ENCODE peak calls at places on chromosomes 12 and 14, in five cellular contexts. One of them, this sample, is unnamed.

GRCh38 chr12:20368653-20369163 is 371 bp downstream of the PDE3A start:
- DNase-seq in GM19239: no peak
- DNase-seq in astrocyte: peak; percentile 60
- DNase-seq in adrenal gland: peak; percentile 15
- DNase-seq in activated T-helper 2 cell treated with anti-CD3 and anti-CD28 coated beads, Interferon-gamma antibody, Interleukin-2, Interleukin-4, amounts not matched to agents 10 μg/mL and 5 μg/mL and 100 μg/mL, durations not matched to agents 14 hours and 24 hours and 36 hours: no peak
- DNase-seq in this sample: no peak

GRCh38 chr14:69333791-69334337 is 64.2 kb downstream of the ERH start:
- DNase-seq in GM19239: no peak
- DNase-seq in astrocyte: no peak
- DNase-seq in adrenal gland: no peak
- DNase-seq in activated T-helper 2 cell treated with anti-CD3 and anti-CD28 coated beads, Interferon-gamma antibody, Interleukin-2, Interleukin-4, amounts not matched to agents 10 μg/mL and 5 μg/mL and 100 μg/mL, durations not matched to agents 14 hours and 24 hours and 36 hours: no peak
- DNase-seq in this sample: no peak

GRCh38 chr12:111404362-111405148 is 1.2 kb upstream of the SH2B3 start:
- DNase-seq in GM19239: no peak
- DNase-seq in astrocyte: no peak
- DNase-seq in adrenal gland: peak; percentile 51
- DNase-seq in activated T-helper 2 cell treated with anti-CD3 and anti-CD28 coated beads, Interferon-gamma antibody, Interleukin-2, Interleukin-4, amounts not matched to agents 10 μg/mL and 5 μg/mL and 100 μg/mL, durations not matched to agents 14 hours and 24 hours and 36 hours: peak; percentile 35
- DNase-seq in this sample: peak; percentile 68

GRCh38 chr12:122449317-122449716 is 26.8 kb upstream of the CLIP1 start:
- DNase-seq in GM19239: no peak
- DNase-seq in astrocyte: peak; percentile 63
- DNase-seq in adrenal gland: no peak
- DNase-seq in activated T-helper 2 cell treated with anti-CD3 and anti-CD28 coated beads, Interferon-gamma antibody, Interleukin-2, Interleukin-4, amounts not matched to agents 10 μg/mL and 5 μg/mL and 100 μg/mL, durations not matched to agents 14 hours and 24 hours and 36 hours: no peak
- DNase-seq in this sample: no peak

GRCh38 chr12:29415111-29415510 is 34.1 kb upstream of the ERGIC2 start:
- DNase-seq in GM19239: no peak
- DNase-seq in astrocyte: peak; percentile 4
- DNase-seq in adrenal gland: no peak
- DNase-seq in activated T-helper 2 cell treated with anti-CD3 and anti-CD28 coated beads, Interferon-gamma antibody, Interleukin-2, Interleukin-4, amounts not matched to agents 10 μg/mL and 5 μg/mL and 100 μg/mL, durations not matched to agents 14 hours and 24 hours and 36 hours: no peak
- DNase-seq in this sample: no peak

GRCh38 chr12:6952860-6953416 is 1.8 kb downstream of the PTPN6 start:
- DNase-seq in GM19239: no peak
- DNase-seq in astrocyte: no peak
- DNase-seq in adrenal gland: no peak
- DNase-seq in activated T-helper 2 cell treated with anti-CD3 and anti-CD28 coated beads, Interferon-gamma antibody, Interleukin-2, Interleukin-4, amounts not matched to agents 10 μg/mL and 5 μg/mL and 100 μg/mL, durations not matched to agents 14 hours and 24 hours and 36 hours: no peak
- DNase-seq in this sample: no peak

GRCh38 chr12:22733756-22734155 is 108.8 kb downstream of the ETNK1 start:
- DNase-seq in GM19239: no peak
- DNase-seq in astrocyte: peak; percentile 8
- DNase-seq in adrenal gland: no peak
- DNase-seq in activated T-helper 2 cell treated with anti-CD3 and anti-CD28 coated beads, Interferon-gamma antibody, Interleukin-2, Interleukin-4, amounts not matched to agents 10 μg/mL and 5 μg/mL and 100 μg/mL, durations not matched to agents 14 hours and 24 hours and 36 hours: no peak
- DNase-seq in this sample: no peak

GRCh38 chr14:31024042-31024480 is 1.4 kb upstream of the AP4S1 start:
- DNase-seq in GM19239: no peak
- DNase-seq in astrocyte: no peak
- DNase-seq in adrenal gland: no peak
- DNase-seq in activated T-helper 2 cell treated with anti-CD3 and anti-CD28 coated beads, Interferon-gamma antibody, Interleukin-2, Interleukin-4, amounts not matched to agents 10 μg/mL and 5 μg/mL and 100 μg/mL, durations not matched to agents 14 hours and 24 hours and 36 hours: no peak
- DNase-seq in this sample: no peak

GRCh38 chr14:101875041-101875725 is 89.2 kb upstream of the DYNC1H1 start:
- DNase-seq in GM19239: no peak
- DNase-seq in astrocyte: no peak
- DNase-seq in adrenal gland: no peak
- DNase-seq in activated T-helper 2 cell treated with anti-CD3 and anti-CD28 coated beads, Interferon-gamma antibody, Interleukin-2, Interleukin-4, amounts not matched to agents 10 μg/mL and 5 μg/mL and 100 μg/mL, durations not matched to agents 14 hours and 24 hours and 36 hours: no peak
- DNase-seq in this sample: no peak

GRCh38 chr14:76829650-76830421 is 3.6 kb downstream of the LRRC74A start:
- DNase-seq in GM19239: no peak
- DNase-seq in astrocyte: no peak
- DNase-seq in adrenal gland: no peak
- DNase-seq in activated T-helper 2 cell treated with anti-CD3 and anti-CD28 coated beads, Interferon-gamma antibody, Interleukin-2, Interleukin-4, amounts not matched to agents 10 μg/mL and 5 μg/mL and 100 μg/mL, durations not matched to agents 14 hours and 24 hours and 36 hours: no peak
- DNase-seq in this sample: no peak

GRCh38 chr12:51814311-51815088 is 34.0 kb downstream of the FIGNL2 start:
- DNase-seq in GM19239: peak; percentile 82
- DNase-seq in astrocyte: peak; percentile 62
- DNase-seq in adrenal gland: peak; percentile 75
- DNase-seq in activated T-helper 2 cell treated with anti-CD3 and anti-CD28 coated beads, Interferon-gamma antibody, Interleukin-2, Interleukin-4, amounts not matched to agents 10 μg/mL and 5 μg/mL and 100 μg/mL, durations not matched to agents 14 hours and 24 hours and 36 hours: peak; percentile 57
- DNase-seq in this sample: no peak

GRCh38 chr12:13702401-13702800 is 279.0 kb downstream of the GRIN2B start:
- DNase-seq in GM19239: no peak
- DNase-seq in astrocyte: no peak
- DNase-seq in adrenal gland: no peak
- DNase-seq in activated T-helper 2 cell treated with anti-CD3 and anti-CD28 coated beads, Interferon-gamma antibody, Interleukin-2, Interleukin-4, amounts not matched to agents 10 μg/mL and 5 μg/mL and 100 μg/mL, durations not matched to agents 14 hours and 24 hours and 36 hours: no peak
- DNase-seq in this sample: no peak

GRCh38 chr12:46788247-46788887 is 37.4 kb downstream of the SLC38A4 start:
- DNase-seq in GM19239: no peak
- DNase-seq in astrocyte: peak; percentile 18
- DNase-seq in adrenal gland: no peak
- DNase-seq in activated T-helper 2 cell treated with anti-CD3 and anti-CD28 coated beads, Interferon-gamma antibody, Interleukin-2, Interleukin-4, amounts not matched to agents 10 μg/mL and 5 μg/mL and 100 μg/mL, durations not matched to agents 14 hours and 24 hours and 36 hours: no peak
- DNase-seq in this sample: no peak

GRCh38 chr12:48826209-48826855 is 8.0 kb downstream of the CACNB3 start:
- DNase-seq in GM19239: no peak
- DNase-seq in astrocyte: no peak
- DNase-seq in adrenal gland: no peak
- DNase-seq in activated T-helper 2 cell treated with anti-CD3 and anti-CD28 coated beads, Interferon-gamma antibody, Interleukin-2, Interleukin-4, amounts not matched to agents 10 μg/mL and 5 μg/mL and 100 μg/mL, durations not matched to agents 14 hours and 24 hours and 36 hours: no peak
- DNase-seq in this sample: no peak

GRCh38 chr12:5808956-5809355 is 136.1 kb downstream of the ANO2 start:
- DNase-seq in GM19239: no peak
- DNase-seq in astrocyte: peak; percentile 95
- DNase-seq in adrenal gland: no peak
- DNase-seq in activated T-helper 2 cell treated with anti-CD3 and anti-CD28 coated beads, Interferon-gamma antibody, Interleukin-2, Interleukin-4, amounts not matched to agents 10 μg/mL and 5 μg/mL and 100 μg/mL, durations not matched to agents 14 hours and 24 hours and 36 hours: no peak
- DNase-seq in this sample: no peak

GRCh38 chr12:104600790-104601739 is 144.3 kb downstream of the CHST11 start:
- DNase-seq in GM19239: no peak
- DNase-seq in astrocyte: no peak
- DNase-seq in adrenal gland: peak; percentile 31
- DNase-seq in activated T-helper 2 cell treated with anti-CD3 and anti-CD28 coated beads, Interferon-gamma antibody, Interleukin-2, Interleukin-4, amounts not matched to agents 10 μg/mL and 5 μg/mL and 100 μg/mL, durations not matched to agents 14 hours and 24 hours and 36 hours: no peak
- DNase-seq in this sample: no peak

GRCh38 chr12:47838286-47838931 is 18.7 kb upstream of the HDAC7 start:
- DNase-seq in GM19239: no peak
- DNase-seq in astrocyte: no peak
- DNase-seq in adrenal gland: peak; percentile 34
- DNase-seq in activated T-helper 2 cell treated with anti-CD3 and anti-CD28 coated beads, Interferon-gamma antibody, Interleukin-2, Interleukin-4, amounts not matched to agents 10 μg/mL and 5 μg/mL and 100 μg/mL, durations not matched to agents 14 hours and 24 hours and 36 hours: no peak
- DNase-seq in this sample: no peak

GRCh38 chr14:73567951-73568885 is 795 bp upstream of the ACOT2 start:
- DNase-seq in GM19239: no peak
- DNase-seq in astrocyte: peak; percentile 53
- DNase-seq in adrenal gland: no peak
- DNase-seq in activated T-helper 2 cell treated with anti-CD3 and anti-CD28 coated beads, Interferon-gamma antibody, Interleukin-2, Interleukin-4, amounts not matched to agents 10 μg/mL and 5 μg/mL and 100 μg/mL, durations not matched to agents 14 hours and 24 hours and 36 hours: no peak
- DNase-seq in this sample: no peak

GRCh38 chr14:81594012-81594411 is 60.4 kb upstream of the SEL1L start:
- DNase-seq in GM19239: no peak
- DNase-seq in astrocyte: no peak
- DNase-seq in adrenal gland: no peak
- DNase-seq in activated T-helper 2 cell treated with anti-CD3 and anti-CD28 coated beads, Interferon-gamma antibody, Interleukin-2, Interleukin-4, amounts not matched to agents 10 μg/mL and 5 μg/mL and 100 μg/mL, durations not matched to agents 14 hours and 24 hours and 36 hours: no peak
- DNase-seq in this sample: no peak

GRCh38 chr14:39265741-39266588 is 32.2 kb downstream of the MIA2 start:
- DNase-seq in GM19239: no peak
- DNase-seq in astrocyte: peak; percentile 50
- DNase-seq in adrenal gland: no peak
- DNase-seq in activated T-helper 2 cell treated with anti-CD3 and anti-CD28 coated beads, Interferon-gamma antibody, Interleukin-2, Interleukin-4, amounts not matched to agents 10 μg/mL and 5 μg/mL and 100 μg/mL, durations not matched to agents 14 hours and 24 hours and 36 hours: no peak
- DNase-seq in this sample: peak; percentile 43

GRCh38 chr14:24196071-24197061 is 1.1 kb upstream of the TM9SF1 start:
- DNase-seq in GM19239: peak; percentile 52
- DNase-seq in astrocyte: peak; percentile 24
- DNase-seq in adrenal gland: no peak
- DNase-seq in activated T-helper 2 cell treated with anti-CD3 and anti-CD28 coated beads, Interferon-gamma antibody, Interleukin-2, Interleukin-4, amounts not matched to agents 10 μg/mL and 5 μg/mL and 100 μg/mL, durations not matched to agents 14 hours and 24 hours and 36 hours: no peak
- DNase-seq in this sample: no peak

GRCh38 chr14:30974628-30975027 is 50.8 kb upstream of the AP4S1 start:
- DNase-seq in GM19239: no peak
- DNase-seq in astrocyte: peak; percentile 26
- DNase-seq in adrenal gland: no peak
- DNase-seq in activated T-helper 2 cell treated with anti-CD3 and anti-CD28 coated beads, Interferon-gamma antibody, Interleukin-2, Interleukin-4, amounts not matched to agents 10 μg/mL and 5 μg/mL and 100 μg/mL, durations not matched to agents 14 hours and 24 hours and 36 hours: no peak
- DNase-seq in this sample: no peak

GRCh38 chr14:73750161-73750901 is 36.1 kb upstream of the PNMA1 start:
- DNase-seq in GM19239: no peak
- DNase-seq in astrocyte: no peak
- DNase-seq in adrenal gland: no peak
- DNase-seq in activated T-helper 2 cell treated with anti-CD3 and anti-CD28 coated beads, Interferon-gamma antibody, Interleukin-2, Interleukin-4, amounts not matched to agents 10 μg/mL and 5 μg/mL and 100 μg/mL, durations not matched to agents 14 hours and 24 hours and 36 hours: no peak
- DNase-seq in this sample: no peak

GRCh38 chr12:31226639-31227038 is 99.3 kb downstream of the SINHCAF start:
- DNase-seq in GM19239: no peak
- DNase-seq in astrocyte: no peak
- DNase-seq in adrenal gland: no peak
- DNase-seq in activated T-helper 2 cell treated with anti-CD3 and anti-CD28 coated beads, Interferon-gamma antibody, Interleukin-2, Interleukin-4, amounts not matched to agents 10 μg/mL and 5 μg/mL and 100 μg/mL, durations not matched to agents 14 hours and 24 hours and 36 hours: no peak
- DNase-seq in this sample: no peak

This sample was measured in GM12864.